ENCODE peak calls at places on chromosome 19, in five cellular contexts. K, T, X, N and F are unnamed samples.

GRCh38 chr19:46381346-46381745 is 32.0 kb downstream of the CCDC8 start:
- DNase-seq in T (no peak), K (no peak), X (no peak), N (no peak), F (no peak)

GRCh38 chr19:29598036-29598435 is 8.0 kb upstream of the POP4 start:
- DNase-seq in T (no peak), X (no peak), N (no peak), K (no peak), F (no peak)

GRCh38 chr19:12647047-12647446 is 19.5 kb downstream of the MAN2B1 start:
- DNase-seq in N (no peak), X (no peak), T (no peak), K (peak; percentile 27), F (no peak)

GRCh38 chr19:18496167-18496979 is 25.5 kb downstream of the ELL start:
- DNase-seq in N (no peak), K (no peak), X (peak; percentile 64), T (no peak), F (peak; percentile 53)

GRCh38 chr19:17931532-17932191 is 1.2 kb upstream of the CCDC124 start:
- DNase-seq in X (no peak), K (no peak), N (no peak), T (peak; percentile 75), F (no peak)

GRCh38 chr19:46493236-46494114 is 2.2 kb downstream of the PNMA8B start:
- DNase-seq in T (peak; percentile 74), N (no peak), K (peak; percentile 23), X (no peak), F (no peak)

GRCh38 chr19:2282062-2282861 is at the start of gene PEAK3:
- DNase-seq in T (peak; percentile 79), X (peak; percentile 75), K (peak; percentile 80), N (no peak), F (no peak)

GRCh38 chr19:585551-586110 is 4.0 kb upstream of the HCN2 start:
- DNase-seq in T (no peak), X (peak; percentile 37), K (no peak), N (no peak), F (no peak)

GRCh38 chr19:29617336-29618266 is 11.5 kb downstream of the POP4 start:
- DNase-seq in T (no peak), X (no peak), K (no peak), N (no peak), F (no peak)

GRCh38 chr19:1400281-1401137 is 833 bp downstream of the GAMT start:
- DNase-seq in K (peak; percentile 82), T (no peak), N (no peak), X (peak; percentile 77), F (no peak)

GRCh38 chr19:16263115-16263839 is 61.3 kb upstream of the KLF2 start:
- DNase-seq in T (no peak), N (no peak), K (no peak), X (no peak), F (no peak)

GRCh38 chr19:566403-566802 is 6.0 kb upstream of the BSG start:
- DNase-seq in K (peak; percentile 68), N (no peak), T (no peak), X (peak; percentile 92), F (no peak)

GRCh38 chr19:8030906-8031305 is 21.7 kb upstream of the CCL25 start:
- DNase-seq in T (no peak), N (no peak), K (no peak), X (no peak), F (no peak)

GRCh38 chr19:23565256-23565655 is 121.8 kb downstream of the ZNF675 start:
- DNase-seq in T (no peak), X (no peak), N (no peak), K (no peak), F (no peak)

GRCh38 chr19:2428027-2428690 is 773 bp upstream of the TIMM13 start:
- DNase-seq in K (peak; percentile 48), X (peak; percentile 54), N (no peak), T (peak; percentile 71), F (no peak)

GRCh38 chr19:50891253-50891625 is 18.0 kb downstream of the KLK2 start:
- DNase-seq in T (no peak), K (no peak), X (no peak), N (no peak), F (no peak)

GRCh38 chr19:47446534-47447469 is 24.9 kb downstream of the SLC8A2 start:
- DNase-seq in T (peak; percentile 93), N (peak; percentile 81), K (peak; percentile 90), X (peak; percentile 93), F (peak; percentile 92)

GRCh38 chr19:30070970-30071632 is 129.1 kb downstream of the URI1 start:
- DNase-seq in T (no peak), X (no peak), K (peak; percentile 92), N (no peak), F (no peak)

GRCh38 chr19:17385878-17386611 is 8.0 kb downstream of the CCDC194 start:
- DNase-seq in T (peak; percentile 92), N (no peak), K (peak; percentile 88), X (peak; percentile 75), F (peak; percentile 52)

GRCh38 chr19:29129148-29129547 is 83.8 kb downstream of the UQCRFS1 start:
- DNase-seq in K (no peak), T (no peak), N (no peak), X (no peak), F (no peak)

GRCh38 chr19:49058592-49058991 is 1.0 kb upstream of the CGB7 start:
- DNase-seq in T (no peak), K (peak; percentile 66), X (peak; percentile 51), N (no peak), F (no peak)

GRCh38 chr19:2149980-2150793 is 1.2 kb downstream of the AP3D1 start:
- DNase-seq in X (peak; percentile 38), K (peak; percentile 44), T (no peak), N (no peak), F (no peak)

GRCh38 chr19:12838182-12838890 is at the start of gene MAST1:
- DNase-seq in X (peak; percentile 82), K (peak; percentile 94), T (peak; percentile 86), N (no peak), F (peak; percentile 51)

GRCh38 chr19:55116232-55117062 is 990 bp downstream of the PPP1R12C start:
- DNase-seq in T (peak; percentile 59), X (peak; percentile 69), K (peak; percentile 86), N (no peak), F (no peak)

GRCh38 chr19:2039959-2040646 is 10.9 kb downstream of the MKNK2 start:
- DNase-seq in X (no peak), K (no peak), T (no peak), N (no peak), F (no peak)

GRCh38 chr19:52936151-52936957 is 13.1 kb upstream of the ZNF888 start:
- DNase-seq in X (peak; percentile 97), N (no peak), K (no peak), T (no peak), F (peak; percentile 43)

GRCh38 chr19:33644284-33644836 is 22.6 kb downstream of the CHST8 start:
- DNase-seq in N (no peak), T (no peak), K (no peak), X (no peak), F (no peak)
- TF ChIP-seq JUND in N (no peak), T (no peak), K (no peak), X (no peak), F (no peak)

DNA sequence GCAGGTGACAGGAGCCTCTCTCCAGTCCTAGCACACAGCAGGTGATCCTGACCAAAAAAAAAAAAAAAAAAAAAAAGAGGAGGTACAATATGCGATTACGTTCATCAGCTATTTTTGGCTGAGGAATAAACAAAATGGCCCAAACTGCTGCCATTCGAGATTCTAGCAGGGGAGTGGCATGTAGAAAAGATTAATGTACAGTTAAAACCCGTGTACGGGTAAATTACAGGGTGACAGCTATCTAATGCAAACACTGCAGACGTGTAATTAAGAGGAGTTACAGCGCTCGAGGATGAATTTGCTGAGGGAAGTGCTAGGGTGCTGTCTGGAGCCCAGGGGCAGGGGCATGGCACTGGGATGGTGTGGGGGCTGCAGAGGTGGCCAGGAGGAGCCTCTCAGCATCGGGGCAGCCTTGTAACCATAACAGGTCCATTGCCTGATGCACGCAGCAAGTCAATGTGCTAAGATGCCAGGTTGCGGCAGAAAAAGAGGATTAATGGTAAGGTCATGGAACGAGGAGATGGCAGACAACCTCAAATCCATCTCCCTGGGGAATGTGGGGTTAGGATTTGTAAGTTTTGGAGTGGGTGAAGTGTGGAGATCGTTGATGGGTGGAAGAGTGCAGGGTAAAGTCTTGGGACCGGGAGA is 17.4 kb downstream of the CHST8 start:
- DNase-seq in T (no peak), X (no peak), K (no peak), N (no peak), F (no peak)
- TF ChIP-seq JUND in T (no peak), X (no peak), K (no peak), N (no peak), F (no peak)

DNA sequence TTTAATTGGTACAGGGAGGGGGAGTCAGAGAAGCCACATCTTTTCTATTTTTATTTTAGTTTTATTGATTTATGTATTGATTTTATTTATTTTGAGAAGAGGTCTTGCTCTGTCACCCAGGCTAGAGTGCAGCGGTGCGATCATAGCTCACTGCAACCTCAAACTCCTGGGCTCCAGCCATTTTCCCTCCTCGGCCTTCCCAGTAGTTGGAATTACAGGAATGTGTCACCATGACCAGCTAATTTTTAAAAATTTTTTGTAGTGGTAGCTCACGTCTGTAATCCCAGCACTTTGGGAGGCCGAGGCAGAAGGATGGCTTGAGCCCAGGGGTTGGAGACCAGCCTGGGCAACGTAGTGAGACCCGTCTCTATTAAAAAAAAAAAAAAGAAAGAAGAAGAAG is 4.1 kb downstream of the IL27RA start:
- DNase-seq in T (no peak), X (no peak), N (no peak), K (no peak), F (no peak)
- TF ChIP-seq JUND in T (no peak), X (no peak), N (no peak), K (no peak), F (no peak)

DNA sequence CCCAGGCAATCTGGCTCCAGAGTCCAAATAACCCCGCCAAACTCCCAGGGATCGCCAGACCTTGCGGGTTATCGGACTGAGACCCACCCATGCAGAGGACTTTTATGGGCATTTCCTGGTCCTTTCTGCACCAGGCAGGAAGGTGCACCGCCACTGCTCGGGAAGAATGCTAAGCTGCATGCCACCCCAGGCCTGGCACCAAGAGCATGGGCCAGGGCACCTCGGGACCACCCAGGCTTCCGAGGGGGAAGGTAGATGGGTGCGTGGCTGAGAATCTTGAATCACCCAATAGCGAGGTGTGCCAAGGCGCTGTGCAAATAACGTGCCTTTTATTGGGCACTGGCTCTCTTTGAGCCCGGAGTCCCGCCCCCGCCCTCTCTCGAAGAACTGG is 422 bp upstream of the ZNF575 start:
- DNase-seq in N (peak; percentile 65), X (no peak), K (peak; percentile 59), T (no peak), F (peak; percentile 51)
- TF ChIP-seq JUND in N (no peak), X (no peak), K (no peak), T (no peak), F (no peak)

DNA sequence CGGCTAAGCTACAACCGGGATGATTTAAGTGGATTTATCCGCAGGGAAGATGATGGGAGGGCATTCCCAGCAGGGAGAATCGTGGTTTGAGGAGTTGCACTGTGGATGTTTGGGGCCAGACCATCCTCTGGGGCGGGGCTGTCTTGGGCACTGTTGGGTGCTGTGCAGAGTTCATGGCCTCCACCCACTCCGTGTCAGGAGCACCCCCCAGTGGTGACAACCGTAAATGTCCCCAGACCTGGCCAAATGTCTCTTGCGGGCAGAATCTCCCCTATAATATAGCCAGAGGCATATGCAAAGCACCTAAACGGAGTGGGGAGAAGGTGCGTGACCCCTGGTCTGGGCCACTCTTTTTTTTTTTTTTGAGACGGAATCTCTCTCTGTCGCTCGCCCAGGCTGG is 40.2 kb downstream of the SMIM24 start:
- DNase-seq in T (peak; percentile 92), X (peak; percentile 65), K (peak; percentile 67), N (no peak), F (peak; percentile 48)
- TF ChIP-seq JUND in T (no peak), X (no peak), K (no peak), N (no peak), F (no peak)